ENCODE peak calls at places on chromosomes 11 and 22, in ten cellular contexts. One of them, this sample, is unnamed. For H3K4me1, the result is how much of the 10 kb centered on the place peaks cover.

GRCh38 chr22:49943405-49943765 is 17.2 kb upstream of the PIM3 start:
- DNase-seq in uterus: no peak
- DNase-seq in tibial nerve: no peak
- DNase-seq in spleen: no peak
- DNase-seq in body of pancreas: no peak
- DNase-seq in GM23338: no peak
- DNase-seq in adrenal gland: no peak
- DNase-seq in neural progenitor cell: no peak
- DNase-seq in heart right ventricle: no peak
- DNase-seq in left lung: no peak
- DNase-seq in this sample: no peak

GRCh38 chr22:24181088-24181995 is at the start of gene SUSD2:
- DNase-seq in uterus: no peak
- DNase-seq in tibial nerve: no peak
- DNase-seq in spleen: peak
- DNase-seq in body of pancreas: no peak
- DNase-seq in GM23338: peak
- DNase-seq in adrenal gland: no peak
- DNase-seq in neural progenitor cell: peak
- DNase-seq in heart right ventricle: peak
- DNase-seq in left lung: peak
- DNase-seq in this sample: no peak

GRCh38 chr11:32168924-32169323 is 78.0 kb downstream of the RCN1 start:
- DNase-seq in uterus: no peak
- DNase-seq in tibial nerve: no peak
- DNase-seq in spleen: no peak
- DNase-seq in body of pancreas: no peak
- DNase-seq in GM23338: no peak
- DNase-seq in adrenal gland: no peak
- DNase-seq in neural progenitor cell: no peak
- DNase-seq in heart right ventricle: no peak
- DNase-seq in left lung: no peak
- DNase-seq in this sample: no peak

GRCh38 chr11:82682003-82682751 is 51.5 kb downstream of the FAM181B start:
- DNase-seq in uterus: no peak
- DNase-seq in tibial nerve: no peak
- DNase-seq in spleen: no peak
- DNase-seq in body of pancreas: no peak
- DNase-seq in GM23338: peak
- DNase-seq in adrenal gland: no peak
- DNase-seq in neural progenitor cell: peak
- DNase-seq in heart right ventricle: no peak
- DNase-seq in left lung: no peak
- DNase-seq in this sample: no peak

GRCh38 chr11:97722065-97722464 is 1298.7 kb upstream of the CNTN5 start:
- DNase-seq in uterus: no peak
- DNase-seq in tibial nerve: no peak
- DNase-seq in spleen: no peak
- DNase-seq in body of pancreas: no peak
- DNase-seq in GM23338: no peak
- DNase-seq in adrenal gland: no peak
- DNase-seq in neural progenitor cell: no peak
- DNase-seq in heart right ventricle: no peak
- DNase-seq in left lung: no peak
- DNase-seq in this sample: no peak

GRCh38 chr22:35307892-35308291 is 8.2 kb downstream of the TOM1 start:
- DNase-seq in uterus: no peak
- DNase-seq in tibial nerve: no peak
- DNase-seq in spleen: peak
- DNase-seq in body of pancreas: no peak
- DNase-seq in GM23338: no peak
- DNase-seq in adrenal gland: no peak
- DNase-seq in neural progenitor cell: no peak
- DNase-seq in heart right ventricle: no peak
- DNase-seq in left lung: no peak
- DNase-seq in this sample: no peak

GRCh38 chr11:113874096-113874919 is 1.1 kb downstream of the USP28 start:
- DNase-seq in uterus: no peak
- DNase-seq in tibial nerve: no peak
- DNase-seq in spleen: no peak
- DNase-seq in body of pancreas: peak
- DNase-seq in GM23338: peak
- DNase-seq in adrenal gland: peak
- DNase-seq in neural progenitor cell: no peak
- DNase-seq in heart right ventricle: no peak
- DNase-seq in left lung: no peak
- DNase-seq in this sample: no peak

GRCh38 chr11:90241414-90241813 is 18.6 kb upstream of the CHORDC1 start:
- DNase-seq in uterus: no peak
- DNase-seq in tibial nerve: no peak
- DNase-seq in spleen: no peak
- DNase-seq in body of pancreas: no peak
- DNase-seq in GM23338: no peak
- DNase-seq in adrenal gland: no peak
- DNase-seq in neural progenitor cell: no peak
- DNase-seq in heart right ventricle: no peak
- DNase-seq in left lung: no peak
- DNase-seq in this sample: no peak

DNA sequence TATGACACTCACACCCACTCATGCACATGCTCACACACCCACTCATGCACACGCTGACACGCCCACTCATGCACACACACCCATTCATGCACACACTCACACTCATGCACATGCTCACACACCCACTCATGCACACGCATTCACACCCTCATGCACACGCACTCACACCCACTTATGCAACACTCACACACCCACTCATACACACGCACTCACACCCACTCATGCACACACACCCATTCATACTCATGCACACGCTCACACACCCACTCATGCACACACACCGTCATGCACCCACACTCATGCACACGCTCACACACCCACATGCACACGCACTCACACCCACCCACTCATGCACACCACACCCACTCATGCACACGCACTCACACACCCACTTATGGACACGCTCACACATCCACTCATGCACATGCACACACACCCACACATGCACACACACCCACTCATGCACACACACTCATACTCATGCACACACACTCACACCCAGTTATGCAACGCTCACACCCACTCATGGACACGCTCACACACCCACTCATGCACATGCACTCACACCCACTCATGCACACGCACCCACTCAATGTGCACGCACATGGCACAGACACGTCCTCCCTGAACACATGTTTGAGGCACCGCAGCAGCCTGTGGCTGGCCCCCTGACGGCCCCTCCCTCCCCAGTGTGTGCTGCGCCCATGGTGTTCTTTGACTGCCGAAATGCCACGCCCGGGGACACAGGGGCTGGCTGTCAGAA is 17.9 kb downstream of the MUC5AC start:
- DNase-seq in uterus: no peak
- DNase-seq in tibial nerve: no peak
- DNase-seq in spleen: no peak
- DNase-seq in body of pancreas: no peak
- DNase-seq in GM23338: no peak
- DNase-seq in adrenal gland: no peak
- DNase-seq in neural progenitor cell: no peak
- DNase-seq in heart right ventricle: no peak
- DNase-seq in left lung: peak
- DNase-seq in this sample: no peak
- H3K4me3 ChIP-seq in uterus: no peak
- H3K4me3 ChIP-seq in tibial nerve: no peak
- H3K4me3 ChIP-seq in spleen: no peak
- H3K4me3 ChIP-seq in body of pancreas: no peak
- H3K4me3 ChIP-seq in GM23338: no peak
- H3K4me3 ChIP-seq in adrenal gland: no peak
- H3K4me3 ChIP-seq in neural progenitor cell: no peak
- H3K4me3 ChIP-seq in heart right ventricle: no peak
- H3K4me3 ChIP-seq in left lung: no peak
- H3K4me3 ChIP-seq in this sample: no peak

DNA sequence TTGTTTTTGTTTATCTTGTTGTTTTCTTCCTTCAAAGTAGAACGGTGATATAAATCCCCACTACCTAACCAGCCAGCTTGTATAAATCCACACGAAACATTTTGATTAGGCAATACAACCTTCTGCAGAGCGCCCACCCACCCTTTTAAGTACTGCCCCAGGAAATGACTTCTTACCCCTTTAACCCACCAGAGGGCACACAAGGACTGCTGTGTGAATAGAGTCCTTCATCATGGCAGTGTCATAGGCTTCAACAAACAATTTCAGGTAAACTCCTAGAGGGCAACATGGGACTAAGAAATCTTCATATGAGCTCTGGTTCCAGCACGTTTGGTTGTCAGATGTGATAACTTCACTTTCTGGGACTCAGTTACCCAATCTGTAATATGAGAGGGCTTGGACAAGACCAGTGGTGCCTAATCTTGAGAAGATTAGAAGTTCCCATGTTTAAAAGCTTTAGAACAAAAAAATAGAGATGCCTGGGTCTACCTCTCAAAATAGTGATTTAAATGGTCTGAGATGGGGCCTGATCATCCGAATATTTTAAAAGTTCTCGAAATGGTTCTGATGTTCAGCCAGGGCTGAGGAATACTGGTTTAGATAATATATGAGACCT is 56.1 kb downstream of the PIWIL4 start:
- DNase-seq in uterus: peak
- DNase-seq in tibial nerve: peak
- DNase-seq in spleen: no peak
- DNase-seq in body of pancreas: peak
- DNase-seq in GM23338: peak
- DNase-seq in adrenal gland: peak
- DNase-seq in neural progenitor cell: peak
- DNase-seq in heart right ventricle: no peak
- DNase-seq in left lung: no peak
- DNase-seq in this sample: no peak
- H3K27ac ChIP-seq in uterus: no peak
- H3K27ac ChIP-seq in tibial nerve: no peak
- H3K27ac ChIP-seq in spleen: no peak
- H3K27ac ChIP-seq in body of pancreas: no peak
- H3K27ac ChIP-seq in GM23338: no peak
- H3K27ac ChIP-seq in adrenal gland: no peak
- H3K27ac ChIP-seq in neural progenitor cell: no peak
- H3K27ac ChIP-seq in heart right ventricle: no peak
- H3K27ac ChIP-seq in left lung: no peak
- H3K27ac ChIP-seq in this sample: no peak

DNA sequence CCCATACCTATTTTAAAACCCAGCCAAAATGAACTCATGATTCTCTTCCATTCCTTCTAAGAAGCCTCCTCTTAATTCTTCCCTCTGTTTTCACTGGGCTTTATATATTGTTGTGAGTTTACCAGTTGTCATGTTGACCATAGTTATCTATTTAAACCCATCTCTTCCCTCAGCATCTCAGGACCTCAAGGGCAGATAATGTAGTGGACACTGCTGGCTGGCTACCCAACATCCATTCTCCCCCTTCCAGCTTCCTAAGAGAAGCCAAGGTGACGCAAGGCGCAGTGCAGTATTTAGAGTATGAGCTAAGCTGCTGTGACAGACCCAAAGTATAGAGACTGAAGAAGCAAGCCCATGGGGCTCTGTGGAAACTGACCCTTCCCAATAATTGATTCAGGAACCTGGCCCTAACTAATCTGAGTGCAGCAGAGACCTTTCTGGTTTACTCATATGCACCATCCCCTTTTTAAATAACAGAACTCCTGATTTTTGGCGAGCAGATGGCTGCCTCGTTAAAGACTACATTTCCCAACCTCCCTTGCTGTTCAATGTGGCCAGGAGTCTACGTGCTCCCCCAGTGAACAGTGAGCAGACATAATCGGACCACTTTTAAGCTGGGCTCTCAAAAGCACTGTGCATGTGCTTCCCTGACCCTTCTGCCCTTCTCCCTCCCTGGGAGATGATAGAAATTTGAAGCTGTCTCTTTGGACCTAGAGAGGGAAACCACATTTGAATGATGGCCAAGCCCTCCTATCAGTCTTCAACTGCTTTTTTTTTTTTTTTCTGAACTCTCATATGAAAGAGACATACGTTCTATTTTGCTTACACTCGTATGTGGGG is 28.1 kb upstream of the CREB3L1 start:
- DNase-seq in uterus: no peak
- DNase-seq in tibial nerve: no peak
- DNase-seq in spleen: no peak
- DNase-seq in body of pancreas: no peak
- DNase-seq in GM23338: no peak
- DNase-seq in adrenal gland: no peak
- DNase-seq in neural progenitor cell: no peak
- DNase-seq in heart right ventricle: no peak
- DNase-seq in left lung: no peak
- DNase-seq in this sample: no peak
- H3K4me1 ChIP-seq in uterus: under half
- H3K4me1 ChIP-seq in tibial nerve: under half
- H3K4me1 ChIP-seq in spleen: under half
- H3K4me1 ChIP-seq in body of pancreas: under half
- H3K4me1 ChIP-seq in GM23338: under half
- H3K4me1 ChIP-seq in adrenal gland: under half
- H3K4me1 ChIP-seq in neural progenitor cell: under half
- H3K4me1 ChIP-seq in heart right ventricle: under half
- H3K4me1 ChIP-seq in left lung: under half
- H3K4me1 ChIP-seq in this sample: under half

GRCh38 chr11:86147004-86147403 is 78.1 kb upstream of the PICALM start:
- DNase-seq in uterus: no peak
- DNase-seq in tibial nerve: no peak
- DNase-seq in spleen: no peak
- DNase-seq in body of pancreas: no peak
- DNase-seq in GM23338: no peak
- DNase-seq in adrenal gland: no peak
- DNase-seq in neural progenitor cell: no peak
- DNase-seq in heart right ventricle: no peak
- DNase-seq in left lung: no peak
- DNase-seq in this sample: no peak

GRCh38 chr11:86150826-86151187 is 81.9 kb upstream of the PICALM start:
- DNase-seq in uterus: no peak
- DNase-seq in tibial nerve: no peak
- DNase-seq in spleen: no peak
- DNase-seq in body of pancreas: no peak
- DNase-seq in GM23338: no peak
- DNase-seq in adrenal gland: no peak
- DNase-seq in neural progenitor cell: no peak
- DNase-seq in heart right ventricle: no peak
- DNase-seq in left lung: no peak
- DNase-seq in this sample: no peak

GRCh38 chr11:86145439-86146156 is 76.7 kb upstream of the PICALM start:
- DNase-seq in uterus: no peak
- DNase-seq in tibial nerve: no peak
- DNase-seq in spleen: no peak
- DNase-seq in body of pancreas: no peak
- DNase-seq in GM23338: no peak
- DNase-seq in adrenal gland: no peak
- DNase-seq in neural progenitor cell: no peak
- DNase-seq in heart right ventricle: no peak
- DNase-seq in left lung: no peak
- DNase-seq in this sample: no peak

GRCh38 chr11:86149813-86150212 is 80.9 kb upstream of the PICALM start:
- DNase-seq in uterus: no peak
- DNase-seq in tibial nerve: no peak
- DNase-seq in spleen: no peak
- DNase-seq in body of pancreas: no peak
- DNase-seq in GM23338: no peak
- DNase-seq in adrenal gland: no peak
- DNase-seq in neural progenitor cell: no peak
- DNase-seq in heart right ventricle: no peak
- DNase-seq in left lung: no peak
- DNase-seq in this sample: no peak

DNA sequence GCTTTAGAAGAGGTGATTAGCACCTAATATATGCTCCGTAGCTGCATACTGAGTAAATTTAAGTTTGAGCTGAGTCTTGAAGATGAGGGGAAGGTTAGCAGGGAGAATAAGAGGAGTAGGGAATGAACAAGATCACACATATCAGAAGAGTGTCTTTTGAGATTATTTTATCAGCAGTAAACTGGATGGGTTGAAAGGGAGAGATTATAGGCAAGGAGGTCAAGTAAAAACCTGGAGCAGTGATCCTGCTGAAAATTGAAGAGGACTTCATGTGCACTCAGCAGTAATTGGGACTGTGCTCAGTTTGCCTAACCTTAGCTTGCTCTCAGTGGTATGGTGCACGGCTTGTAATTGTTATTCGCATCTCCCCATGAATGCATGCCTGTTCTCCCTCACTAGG is 79.5 kb upstream of the PICALM start:
- DNase-seq in uterus: no peak
- DNase-seq in tibial nerve: no peak
- DNase-seq in spleen: no peak
- DNase-seq in body of pancreas: no peak
- DNase-seq in GM23338: no peak
- DNase-seq in adrenal gland: no peak
- DNase-seq in neural progenitor cell: no peak
- DNase-seq in heart right ventricle: no peak
- DNase-seq in left lung: no peak
- DNase-seq in this sample: no peak
- H3K4me3 ChIP-seq in uterus: no peak
- H3K4me3 ChIP-seq in tibial nerve: no peak
- H3K4me3 ChIP-seq in spleen: no peak
- H3K4me3 ChIP-seq in body of pancreas: no peak
- H3K4me3 ChIP-seq in GM23338: no peak
- H3K4me3 ChIP-seq in adrenal gland: no peak
- H3K4me3 ChIP-seq in neural progenitor cell: no peak
- H3K4me3 ChIP-seq in heart right ventricle: no peak
- H3K4me3 ChIP-seq in left lung: no peak
- H3K4me3 ChIP-seq in this sample: no peak

This sample was measured in ovary.